ENCODE peak calls at places on chromosomes 1 and 21, in eight cellular contexts. M is body of pancreas; D is SK-N-SH; K is transverse colon; U is GM12878; V is CD8-positive, alpha-beta T cell; X is lower lobe of right lung; G is tibial artery. J is an unnamed sample. For H3K36me3, the result is how much of the 10 kb centered on the place peaks cover.

GRCh38 chr1:10943991-10944730 is 68.3 kb upstream of the TARDBP start:
- DNase-seq in M (peak), X (peak), G (no peak), U (no peak), D (peak), V (no peak), K (peak), J (no peak)

GRCh38 chr21:37871121-37871862 is 45.0 kb downstream of the KCNJ6 start:
- DNase-seq in D (no peak), G (no peak), K (no peak), M (no peak), X (no peak), V (no peak), U (no peak), J (no peak)

GRCh38 chr1:15523104-15523921 is 702 bp downstream of the CASP9 start:
- DNase-seq in U (no peak), M (no peak), G (no peak), D (no peak), V (no peak), K (no peak), X (no peak), J (no peak)

GRCh38 chr1:154427173-154428139 is 22.3 kb downstream of the IL6R start:
- DNase-seq in G (peak), D (no peak), V (no peak), K (peak), X (no peak), U (no peak), M (peak), J (no peak)

GRCh38 chr1:53410100-53410541 is 49.1 kb upstream of the DMRTB1 start:
- DNase-seq in M (no peak), U (peak), K (no peak), G (no peak), X (no peak), D (peak), V (no peak), J (peak)

GRCh38 chr1:115413621-115414020 is 75.6 kb upstream of the NGF start:
- DNase-seq in U (no peak), V (no peak), M (no peak), K (no peak), G (no peak), X (no peak), D (no peak), J (no peak)

GRCh38 chr1:56526571-56527174 is 52.7 kb downstream of the PLPP3 start:
- DNase-seq in M (no peak), V (no peak), G (no peak), X (no peak), D (no peak), U (peak), K (peak), J (peak)

GRCh38 chr1:58627221-58627620 is 50.2 kb upstream of the TACSTD2 start:
- DNase-seq in V (no peak), U (no peak), K (no peak), X (no peak), M (no peak), D (no peak), G (no peak), J (no peak)

GRCh38 chr1:12475947-12476346 is 142.1 kb downstream of the DHRS3 start:
- DNase-seq in M (peak), V (no peak), G (no peak), K (no peak), X (no peak), D (no peak), U (no peak), J (no peak)

GRCh38 chr1:32411261-32411660 is 17.0 kb upstream of the BSDC1 start:
- DNase-seq in M (no peak), G (no peak), V (no peak), X (no peak), K (no peak), D (no peak), U (no peak), J (no peak)

GRCh38 chr1:66176828-66177227 is 357.1 kb upstream of the SGIP1 start:
- DNase-seq in X (no peak), G (no peak), D (no peak), V (no peak), M (no peak), K (no peak), U (no peak), J (no peak)

GRCh38 chr1:205335692-205336091 is 14.1 kb upstream of the NUAK2 start:
- DNase-seq in M (peak), G (peak), K (peak), V (peak), U (no peak), D (peak), X (peak), J (peak)

GRCh38 chr1:16484931-16485330 is 29.2 kb downstream of the RNU1-1 start:
- DNase-seq in K (no peak), M (no peak), D (no peak), G (peak), X (no peak), U (no peak), V (no peak), J (no peak)

GRCh38 chr1:61967750-61968149 is 225.5 kb downstream of the PATJ start:
- DNase-seq in U (no peak), D (no peak), M (no peak), K (no peak), V (no peak), X (no peak), G (no peak), J (no peak)

GRCh38 chr1:248243204-248243603 is 12.0 kb downstream of the OR2M4 start:
- DNase-seq in U (peak), M (peak), K (no peak), G (no peak), X (peak), D (peak), V (no peak), J (peak)

GRCh38 chr1:110436635-110437034 is 14.3 kb upstream of the PROK1 start:
- DNase-seq in V (no peak), K (no peak), U (no peak), X (no peak), D (no peak), M (no peak), G (no peak), J (no peak)

GRCh38 chr1:180381184-180381580 is 121.2 kb downstream of the ACBD6 start:
- DNase-seq in X (no peak), M (no peak), K (no peak), D (no peak), U (no peak), G (no peak), V (no peak), J (no peak)

GRCh38 chr1:20700636-20701215 is 17.1 kb downstream of the KIF17 start:
- DNase-seq in U (no peak), X (no peak), G (no peak), V (no peak), M (no peak), D (no peak), K (no peak), J (no peak)

GRCh38 chr1:162987866-162988265 is 81.3 kb upstream of the RGS4 start:
- DNase-seq in G (no peak), D (no peak), U (no peak), K (no peak), M (no peak), X (no peak), V (no peak), J (no peak)

GRCh38 chr1:209428241-209428921 is 155.1 kb upstream of the CAMK1G start:
- DNase-seq in X (no peak), V (no peak), K (no peak), U (no peak), G (no peak), D (no peak), M (no peak), J (no peak)

GRCh38 chr1:41325801-41326200 is 35.4 kb upstream of the FOXO6 start:
- DNase-seq in D (no peak), U (no peak), X (no peak), M (no peak), K (no peak), G (no peak), V (no peak), J (no peak)

GRCh38 chr1:214660900-214661299 is 57.9 kb downstream of the CENPF start:
- DNase-seq in D (no peak), U (no peak), M (peak), G (no peak), K (peak), V (no peak), X (no peak), J (no peak)

GRCh38 chr1:2169200-2169836 is 25.3 kb downstream of the FAAP20 start:
- DNase-seq in V (no peak), U (no peak), K (no peak), G (no peak), D (no peak), X (no peak), M (no peak), J (no peak)

GRCh38 chr1:208225954-208226937 is 17.9 kb downstream of the PLXNA2 start:
- DNase-seq in K (no peak), V (no peak), G (peak), M (no peak), X (no peak), U (no peak), D (no peak), J (no peak)

DNA sequence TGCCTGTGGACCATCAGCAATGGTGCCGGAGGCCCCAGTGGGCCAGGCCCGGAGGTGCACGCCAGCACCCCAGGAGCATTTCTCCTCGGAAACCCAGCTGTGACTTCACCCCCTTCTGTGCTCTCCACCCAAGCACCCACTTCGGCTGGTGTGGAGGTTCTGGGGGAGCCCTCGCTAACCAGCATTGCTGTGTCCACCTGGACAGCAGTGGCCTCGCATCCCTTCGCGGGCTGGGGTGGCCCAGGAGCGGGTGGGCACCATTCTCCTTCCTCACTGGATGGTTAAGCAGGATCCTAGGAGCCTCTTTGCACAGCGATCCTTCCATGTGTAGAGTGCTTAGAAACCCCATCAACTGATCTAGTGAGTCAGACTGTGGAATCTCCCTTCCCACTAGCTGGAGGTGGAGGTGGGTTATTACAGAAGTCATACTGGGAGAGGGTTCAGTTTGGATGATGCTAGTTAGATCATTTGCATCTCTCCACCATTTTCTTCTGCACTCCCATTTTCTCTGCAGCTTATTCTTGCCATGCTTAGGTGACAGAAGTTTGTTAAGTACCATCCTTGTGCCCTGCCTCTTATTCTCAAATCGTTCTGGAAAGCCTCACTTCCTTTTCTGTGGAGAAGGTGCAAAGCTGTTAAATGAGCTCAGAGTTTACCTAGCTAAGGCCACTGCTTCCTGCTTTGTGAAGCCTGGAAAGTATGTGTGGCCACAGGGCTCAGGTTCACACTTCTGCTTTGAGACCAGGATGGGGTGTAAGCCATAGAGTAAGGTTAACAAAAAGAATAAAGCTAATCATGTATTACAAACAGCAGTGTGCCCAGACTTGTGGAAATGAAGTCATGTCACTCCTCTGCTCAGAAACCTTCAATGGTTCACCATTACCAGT is 32.3 kb downstream of the TBX19 start:
- DNase-seq in K (no peak), D (no peak), V (no peak), M (no peak), U (no peak), X (no peak), G (no peak), J (no peak)
- H3K4me3 ChIP-seq in K (no peak), D (no peak), V (no peak), M (no peak), U (no peak), X (no peak), G (no peak), J (no peak)

GRCh38 chr1:160548183-160548582 is 25.1 kb upstream of the SLAMF6 start:
- DNase-seq in X (no peak), M (no peak), U (peak), V (no peak), D (no peak), K (no peak), G (no peak), J (peak)
- TF ChIP-seq CTCF in X (no peak), M (no peak), U (no peak), V (no peak), D (no peak), K (no peak), G (no peak), J (no peak)

DNA sequence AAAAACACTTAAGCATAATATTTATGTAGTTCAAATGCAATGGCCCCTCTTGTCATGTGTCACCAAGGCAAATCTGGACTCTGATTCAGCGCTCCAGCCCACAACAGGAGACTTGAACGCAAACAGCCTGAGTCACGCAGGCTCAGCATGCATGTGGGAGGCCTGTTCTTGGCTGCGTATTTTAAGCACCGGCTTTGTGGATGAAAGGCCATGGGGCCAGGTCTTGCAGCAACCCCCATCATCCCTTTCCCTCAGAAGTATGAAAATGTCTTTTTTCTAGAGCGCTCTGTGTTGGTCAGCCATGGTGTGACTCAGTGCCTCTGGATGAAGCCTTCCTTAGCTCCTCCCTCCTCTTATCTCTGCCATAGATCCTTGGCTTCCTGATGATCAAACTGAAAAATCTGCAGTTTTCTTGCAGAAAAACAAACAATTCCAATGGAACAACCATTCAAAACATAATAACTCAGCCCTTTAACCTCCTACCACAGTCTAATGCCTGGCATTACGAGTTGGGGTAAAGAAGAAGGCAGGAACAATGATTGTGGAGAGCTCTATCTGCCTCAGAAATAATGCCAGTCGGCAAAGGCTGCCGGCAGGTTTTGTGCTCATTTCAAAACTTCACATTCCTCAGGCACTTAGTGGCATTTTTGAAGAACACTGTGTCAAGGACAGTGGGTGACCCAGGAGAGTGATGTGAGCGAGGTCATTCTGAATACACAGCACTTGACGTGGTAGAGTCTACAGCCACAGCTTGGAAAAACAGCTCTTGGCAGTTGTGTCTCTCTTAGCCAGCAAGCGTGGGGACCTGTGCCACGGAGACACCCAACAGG is 167.5 kb downstream of the CLIC6 start:
- DNase-seq in K (peak), G (peak), U (no peak), M (peak), V (no peak), X (peak), D (no peak), J (no peak)
- H3K36me3 ChIP-seq in K (under half), G (under half), U (under half), M (under half), V (under half), X (half or more), D (under half), J (under half)

GRCh38 chr1:50981741-50982140 is 11.7 kb downstream of the CDKN2C start:
- DNase-seq in X (no peak), V (no peak), D (peak), G (no peak), U (no peak), K (no peak), M (no peak), J (no peak)
- H3K4me3 ChIP-seq in X (no peak), V (no peak), D (no peak), G (peak), U (peak), K (no peak), M (no peak), J (no peak)

DNA sequence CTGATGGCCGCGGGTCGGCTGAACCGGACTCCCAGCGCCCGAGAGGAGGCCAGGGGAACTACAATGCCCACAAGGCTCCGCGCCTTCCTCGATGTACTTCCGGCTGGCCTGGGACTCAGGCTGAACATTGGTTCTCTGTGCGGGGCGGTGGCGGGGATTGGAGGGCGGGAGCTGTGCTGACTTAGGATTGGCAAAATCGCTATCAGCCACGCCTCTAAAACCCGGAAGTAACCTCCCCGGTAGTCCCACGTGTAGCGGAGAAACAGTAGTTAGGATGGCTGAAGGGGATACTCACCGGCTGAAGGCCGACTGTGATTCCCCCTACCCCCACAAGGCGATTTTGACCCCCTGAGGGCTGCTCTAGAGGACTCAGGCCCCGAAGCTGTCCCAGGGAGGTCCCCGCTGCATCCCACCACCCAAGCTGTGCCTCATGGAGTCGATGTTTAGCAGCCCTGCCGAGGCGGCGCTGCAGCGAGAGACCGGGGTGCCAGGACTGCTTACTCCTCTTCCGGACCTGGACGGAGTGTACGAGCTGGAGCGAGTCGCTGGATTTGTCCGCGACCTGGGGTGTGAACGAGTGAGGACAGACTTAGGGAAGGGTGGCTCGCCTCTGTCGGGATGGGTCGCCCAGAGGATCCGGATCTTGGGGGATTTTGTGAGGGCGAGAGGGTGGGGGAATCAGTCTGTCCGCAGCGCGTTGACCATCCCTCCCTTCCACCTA is at the start of gene DPH2:
- DNase-seq in M (peak), K (peak), D (peak), V (peak), G (peak), U (peak), X (peak), J (peak)
- TF ChIP-seq CTCF in M (no peak), K (no peak), D (peak), V (no peak), G (no peak), U (no peak), X (peak), J (peak)

GRCh38 chr1:246642719-246643118 is 76.5 kb downstream of the CNST start:
- DNase-seq in G (no peak), D (no peak), M (no peak), K (no peak), X (no peak), U (no peak), V (no peak), J (no peak)

GRCh38 chr1:246638941-246639655 is 72.8 kb downstream of the CNST start:
- DNase-seq in D (no peak), M (no peak), K (no peak), U (no peak), X (no peak), V (no peak), G (no peak), J (no peak)

GRCh38 chr1:246640747-246641146 is 74.5 kb downstream of the CNST start:
- DNase-seq in G (no peak), U (no peak), X (no peak), M (no peak), D (no peak), K (no peak), V (no peak), J (no peak)

GRCh38 chr1:246639732-246640131 is 73.5 kb downstream of the CNST start:
- DNase-seq in D (no peak), X (no peak), U (no peak), K (no peak), M (no peak), V (no peak), G (no peak), J (no peak)

DNA sequence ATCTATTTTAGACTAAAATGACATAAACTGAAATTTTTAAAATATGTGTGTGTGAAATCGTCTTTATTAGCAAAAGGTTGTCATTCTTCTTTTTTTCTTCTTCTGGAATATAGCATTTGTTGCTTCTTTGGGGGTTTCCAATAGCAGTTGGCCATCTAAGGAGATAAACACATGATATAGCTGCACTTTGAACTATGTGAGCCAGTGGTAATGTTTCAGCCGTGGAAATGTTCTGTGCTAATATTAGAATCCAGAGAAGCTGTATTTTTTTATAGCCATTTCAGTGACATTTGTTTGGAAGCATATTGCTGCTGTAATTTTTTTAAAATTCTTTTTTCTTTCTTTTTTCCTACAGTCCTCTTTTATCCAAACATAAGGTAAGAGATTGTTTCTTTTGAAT is 75.1 kb downstream of the CNST start:
- DNase-seq in M (no peak), V (no peak), X (no peak), D (no peak), G (no peak), U (no peak), K (no peak), J (no peak)
- H3K36me3 ChIP-seq in M (under half), V (under half), X (under half), D (half or more), G (under half), U (under half), K (under half), J (under half)

J was measured in GM06990.